ENCODE peak calls at places on chromosomes 2 and 18, in seven cellular contexts. A is kidney, N is aorta, C is pancreas, X is ovary, B is left lung, J is esophagus squamous epithelium. R is an unnamed sample.
A peak's percentile ranks its signal among the peaks of the same experiment; 100 is the strongest.

GRCh38 chr2:170878505-170878904 is 50.5 kb upstream of the GORASP2 start:
- DNase-seq in C (no peak), A (no peak), J (no peak), B (no peak), X (no peak), N (no peak), R (no peak)

GRCh38 chr2:193980599-193980998 is 1676.4 kb upstream of the SLC39A10 start:
- DNase-seq in N (no peak), B (no peak), C (no peak), J (no peak), X (no peak), A (no peak), R (no peak)

GRCh38 chr2:204828191-204828590 is 282.9 kb downstream of the PARD3B start:
- DNase-seq in J (no peak), N (no peak), X (no peak), A (no peak), B (no peak), C (no peak), R (no peak)

GRCh38 chr2:37388074-37388473 is 43.6 kb downstream of the QPCT start:
- DNase-seq in X (no peak), B (no peak), J (no peak), A (no peak), C (no peak), N (no peak), R (no peak)

GRCh38 chr18:12008181-12008767 is 27.0 kb downstream of the IMPA2 start:
- DNase-seq in B (no peak), X (no peak), A (peak; percentile 41), J (no peak), C (no peak), N (no peak), R (no peak)

GRCh38 chr2:150520887-150521664 is 33.6 kb upstream of the RND3 start:
- DNase-seq in C (no peak), B (no peak), X (no peak), N (no peak), A (no peak), J (no peak), R (no peak)

GRCh38 chr2:40455661-40456060 is 3.8 kb upstream of the SLC8A1 start:
- DNase-seq in C (no peak), N (peak; percentile 59), A (peak; percentile 29), X (no peak), J (no peak), B (peak; percentile 53), R (no peak)

GRCh38 chr2:58448065-58448507 is 207.0 kb upstream of the FANCL start:
- DNase-seq in J (no peak), X (peak; percentile 37), C (no peak), N (no peak), B (no peak), A (no peak), R (no peak)

GRCh38 chr2:12057436-12058166 is 311.2 kb downstream of the LPIN1 start:
- DNase-seq in X (no peak), C (no peak), N (peak; percentile 73), A (peak; percentile 63), J (peak; percentile 20), B (peak; percentile 64), R (peak; percentile 93)

GRCh38 chr2:85385746-85386145 is 24.4 kb downstream of the CAPG start:
- DNase-seq in C (no peak), N (no peak), B (no peak), A (no peak), X (no peak), J (no peak), R (no peak)
- H3K36me3 ChIP-seq in C (peaks cover 4% of the 10 kb centered on the region), N (peaks cover 4% of the 10 kb centered on the region), B (no peaks in the 10 kb centered on the region), A (peaks cover 18% of the 10 kb centered on the region), X (no peaks in the 10 kb centered on the region), J (peaks cover 19% of the 10 kb centered on the region), R (peaks cover 64% of the 10 kb centered on the region)

GRCh38 chr2:109722026-109722425 is 72.1 kb upstream of the RGPD5 start:
- DNase-seq in B (no peak), X (no peak), N (no peak), A (peak; percentile 84), J (no peak), C (peak; percentile 43), R (no peak)
- H3K36me3 ChIP-seq in B (no peaks in the 10 kb centered on the region), X (no peaks in the 10 kb centered on the region), N (no peaks in the 10 kb centered on the region), A (no peaks in the 10 kb centered on the region), J (no peaks in the 10 kb centered on the region), C (no peaks in the 10 kb centered on the region), R (no peaks in the 10 kb centered on the region)

GRCh38 chr2:113922784-113923183 is 32.9 kb downstream of the ACTR3 start:
- DNase-seq in C (no peak), J (no peak), X (no peak), A (no peak), N (no peak), B (no peak), R (no peak)
- H3K36me3 ChIP-seq in C (no peaks in the 10 kb centered on the region), J (peaks cover 6% of the 10 kb centered on the region), X (no peaks in the 10 kb centered on the region), A (peaks cover 9% of the 10 kb centered on the region), N (peaks cover 3% of the 10 kb centered on the region), B (no peaks in the 10 kb centered on the region), R (no peaks in the 10 kb centered on the region)

GRCh38 chr2:21191535-21191934 is 67.8 kb downstream of the TDRD15 start:
- DNase-seq in A (no peak), B (no peak), C (no peak), X (no peak), N (no peak), J (no peak), R (no peak)

GRCh38 chr2:21195326-21195725 is 71.6 kb downstream of the TDRD15 start:
- DNase-seq in C (no peak), A (no peak), N (no peak), J (no peak), X (no peak), B (no peak), R (no peak)

GRCh38 chr2:21194147-21194546 is 70.4 kb downstream of the TDRD15 start:
- DNase-seq in J (no peak), X (no peak), C (no peak), B (no peak), N (no peak), A (no peak), R (no peak)

GRCh38 chr2:21198637-21199036 is 74.9 kb downstream of the TDRD15 start:
- DNase-seq in X (no peak), C (no peak), B (no peak), A (no peak), J (no peak), N (no peak), R (no peak)

DNA sequence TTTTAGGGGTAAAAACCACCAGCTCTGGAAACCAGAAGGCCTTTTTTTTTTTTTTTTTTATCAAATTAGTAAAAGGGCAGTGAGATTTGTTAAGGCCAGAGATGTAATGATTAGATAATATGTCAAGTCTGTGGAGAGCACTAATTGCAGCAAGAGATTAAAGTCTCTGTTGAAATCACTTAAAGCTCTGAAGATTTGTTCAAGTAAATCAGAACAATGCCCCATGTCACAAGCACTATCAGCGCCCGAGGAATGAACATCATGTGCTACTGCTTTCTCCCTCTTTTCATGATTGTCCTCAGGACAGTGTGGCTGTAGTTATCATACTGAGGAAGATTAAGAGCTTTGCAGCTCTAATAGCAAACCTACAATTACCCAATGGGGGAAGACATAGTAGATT is 71.1 kb downstream of the TDRD15 start:
- DNase-seq in X (no peak), A (no peak), C (no peak), J (no peak), N (no peak), B (no peak), R (no peak)
- H3K36me3 ChIP-seq in X (no peaks in the 10 kb centered on the region), A (no peaks in the 10 kb centered on the region), C (no peaks in the 10 kb centered on the region), J (no peaks in the 10 kb centered on the region), N (no peaks in the 10 kb centered on the region), B (no peaks in the 10 kb centered on the region), R (no peaks in the 10 kb centered on the region)

DNA sequence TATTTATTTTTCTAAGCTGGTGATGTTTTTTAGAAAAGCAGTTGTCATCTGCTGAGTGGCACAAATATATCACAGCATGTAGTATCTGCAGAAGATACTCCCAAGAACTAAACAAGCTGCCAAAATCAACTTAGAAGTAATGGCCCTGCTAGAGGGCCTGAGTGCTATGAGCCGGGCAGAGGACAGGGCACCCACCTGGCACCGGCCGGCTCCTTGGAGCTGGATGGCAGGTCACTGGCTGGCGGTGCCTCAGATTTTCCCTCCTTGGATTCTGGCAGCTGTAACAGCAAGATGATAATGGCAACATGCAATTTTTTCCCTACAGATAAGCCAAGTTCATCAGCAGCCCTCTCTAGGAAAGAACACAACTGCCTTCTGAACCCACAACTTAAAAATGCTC is 79.7 kb downstream of the EMILIN2 start:
- DNase-seq in X (no peak), J (no peak), N (no peak), A (no peak), B (no peak), C (no peak), R (no peak)
- H3K36me3 ChIP-seq in X (no peaks in the 10 kb centered on the region), J (peaks cover 5% of the 10 kb centered on the region), N (peaks cover 13% of the 10 kb centered on the region), A (peaks cover 83% of the 10 kb centered on the region), B (no peaks in the 10 kb centered on the region), C (no peaks in the 10 kb centered on the region), R (peaks cover 96% of the 10 kb centered on the region)

GRCh38 chr2:60544980-60545560 is 8.4 kb downstream of the BCL11A start:
- DNase-seq in B (no peak), J (no peak), A (no peak), X (no peak), N (no peak), C (no peak), R (no peak)
- H3K36me3 ChIP-seq in B (no peaks in the 10 kb centered on the region), J (no peaks in the 10 kb centered on the region), A (no peaks in the 10 kb centered on the region), X (no peaks in the 10 kb centered on the region), N (no peaks in the 10 kb centered on the region), C (no peaks in the 10 kb centered on the region), R (no peaks in the 10 kb centered on the region)

DNA sequence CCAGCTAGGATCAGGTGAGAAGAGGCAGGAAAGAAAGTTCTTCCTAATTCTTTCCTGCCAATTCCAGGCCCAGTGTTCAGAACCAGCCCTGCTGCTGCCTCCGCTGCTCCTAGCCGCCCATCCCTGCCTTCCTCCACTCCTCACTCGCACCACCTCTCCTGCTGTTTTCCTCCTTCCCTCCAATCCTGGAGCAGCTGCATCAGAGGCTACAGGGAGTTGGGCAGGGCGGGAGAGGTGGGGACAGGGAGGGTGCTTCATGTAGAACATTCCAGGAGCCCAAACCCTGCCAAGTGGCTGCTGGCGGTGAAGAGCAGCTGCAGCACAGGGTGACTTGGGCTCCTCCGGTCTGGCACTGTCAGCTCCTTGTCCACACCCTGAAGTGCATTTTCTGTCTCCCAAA is 176.3 kb downstream of the TNS1 start:
- DNase-seq in N (no peak), A (peak; percentile 72), B (peak; percentile 86), J (no peak), C (no peak), X (no peak), R (no peak)
- H3K36me3 ChIP-seq in N (peaks cover 16% of the 10 kb centered on the region), A (peaks cover 62% of the 10 kb centered on the region), B (no peaks in the 10 kb centered on the region), J (peaks cover 10% of the 10 kb centered on the region), C (no peaks in the 10 kb centered on the region), X (no peaks in the 10 kb centered on the region), R (peaks cover 11% of the 10 kb centered on the region)

R was measured in spleen.